ENCODE peak calls at places on chromosomes 5 and 9, in five cellular contexts. W is small intestine; D is B cell; J is AG20443; A is CD4-positive, alpha-beta memory T cell. P is an unnamed sample.

GRCh38 chr5:79093762-79094161 is 17.8 kb upstream of the BHMT start:
- DNase-seq in W (peak; percentile 10), D (no peak), J (no peak), A (no peak), P (no peak)

GRCh38 chr5:113776832-113777525 is 263.5 kb downstream of the YTHDC2 start:
- DNase-seq in W (no peak), D (no peak), J (no peak), A (no peak), P (no peak)

GRCh38 chr5:116360008-116360853 is 214.4 kb downstream of the SEMA6A start:
- DNase-seq in W (no peak), D (no peak), J (no peak), A (no peak), P (no peak)

GRCh38 chr9:107487521-107488399 is 1.8 kb downstream of the KLF4 start:
- DNase-seq in W (peak; percentile 44), D (no peak), J (peak; percentile 47), A (no peak), P (no peak)

GRCh38 chr5:117488976-117489500 is 914.4 kb upstream of the SEMA6A start:
- DNase-seq in W (no peak), D (no peak), J (no peak), A (no peak), P (no peak)

GRCh38 chr9:33290994-33291397 is 680 bp downstream of the NFX1 start:
- DNase-seq in W (no peak), D (no peak), J (no peak), A (no peak), P (no peak)

GRCh38 chr5:131795128-131795719 is 1.6 kb downstream of the FNIP1 start:
- DNase-seq in W (peak; percentile 24), D (no peak), J (no peak), A (no peak), P (no peak)

GRCh38 chr5:133287500-133287899 is 235.7 kb downstream of the HSPA4 start:
- DNase-seq in W (peak; percentile 23), D (no peak), J (peak; percentile 65), A (peak; percentile 26), P (no peak)

GRCh38 chr9:100364013-100364412 is 11.3 kb upstream of the TEX10 start:
- DNase-seq in W (no peak), D (no peak), J (no peak), A (no peak), P (no peak)

GRCh38 chr9:124514125-124514524 is 6.9 kb upstream of the NR5A1 start:
- DNase-seq in W (no peak), D (no peak), J (no peak), A (no peak), P (no peak)

GRCh38 chr5:4142842-4143241 is 547.2 kb downstream of the IRX1 start:
- DNase-seq in W (no peak), D (no peak), J (no peak), A (no peak), P (no peak)

GRCh38 chr9:136645903-136646754 is 16.6 kb upstream of the EGFL7 start:
- DNase-seq in W (no peak), D (no peak), J (no peak), A (no peak), P (peak; percentile 93)

GRCh38 chr5:138440226-138441073 is 1.6 kb downstream of the REEP2 start:
- DNase-seq in W (no peak), D (no peak), J (no peak), A (no peak), P (no peak)

GRCh38 chr5:54533541-54534179 is 16.1 kb downstream of the SNX18 start:
- DNase-seq in W (peak; percentile 31), D (no peak), J (no peak), A (no peak), P (no peak)

GRCh38 chr5:76041863-76042262 is 41.3 kb upstream of the SV2C start:
- DNase-seq in W (no peak), D (no peak), J (no peak), A (no peak), P (no peak)

GRCh38 chr5:72621576-72621975 is 114.4 kb upstream of the ZNF366 start:
- DNase-seq in W (no peak), D (no peak), J (no peak), A (no peak), P (no peak)

GRCh38 chr9:28001096-28001495 is 427.8 kb upstream of the C9orf72 start:
- DNase-seq in W (no peak), D (no peak), J (no peak), A (no peak), P (no peak)

GRCh38 chr5:180527659-180528058 is 33.5 kb downstream of the CNOT6 start:
- DNase-seq in W (no peak), D (no peak), J (no peak), A (no peak), P (no peak)

GRCh38 chr5:172800088-172800551 is 29.1 kb upstream of the DUSP1 start:
- DNase-seq in W (no peak), D (no peak), J (peak; percentile 80), A (no peak), P (peak; percentile 94)

GRCh38 chr5:39256472-39256871 is 37.1 kb upstream of the FYB1 start:
- DNase-seq in W (peak; percentile 50), D (no peak), J (peak; percentile 75), A (no peak), P (no peak)

GRCh38 chr5:77761606-77762005 is 14.5 kb downstream of the TBCA start:
- DNase-seq in W (no peak), D (no peak), J (no peak), A (no peak), P (no peak)

GRCh38 chr5:148687427-148687826 is 33.1 kb upstream of the HTR4 start:
- DNase-seq in W (peak; percentile 77), D (no peak), J (no peak), A (no peak), P (no peak)

GRCh38 chr9:91847576-91847975 is 102.5 kb downstream of the ROR2 start:
- DNase-seq in W (no peak), D (no peak), J (peak; percentile 68), A (no peak), P (no peak)

GRCh38 chr9:75909776-75910175 is 19.3 kb downstream of the PCSK5 start:
- DNase-seq in W (no peak), D (no peak), J (no peak), A (no peak), P (no peak)

GRCh38 chr9:74748966-74749365 is 138.8 kb downstream of the TRPM6 start:
- DNase-seq in W (no peak), D (no peak), J (no peak), A (no peak), P (no peak)

GRCh38 chr5:75460947-75461346 is 50.5 kb downstream of the CERT1 start:
- DNase-seq in W (no peak), D (peak; percentile 52), J (no peak), A (no peak), P (no peak)

P was measured in cardiac septum.